ENCODE peak calls at places on chromosomes 1 and 21, in four cellular contexts. C is neural progenitor cell, F is transverse colon, A is H9. D is an unnamed sample. For H3K4me1, the result is how much of the 10 kb centered on the place peaks cover.

GRCh38 chr1:97033949-97034348 is 312.4 kb downstream of the PTBP2 start:
- DNase-seq in F (no peak), A (no peak), C (no peak), D (no peak)

GRCh38 chr1:33273402-33273801 is 17.1 kb downstream of the ZNF362 start:
- DNase-seq in F (no peak), A (no peak), C (no peak), D (no peak)

GRCh38 chr21:36589352-36589971 is 109.5 kb upstream of the SIM2 start:
- DNase-seq in C (peak), A (peak), F (peak), D (peak)

GRCh38 chr1:9322845-9323244 is 30.2 kb downstream of the SPSB1 start:
- DNase-seq in C (peak), A (no peak), F (no peak), D (no peak)

GRCh38 chr1:194366705-194367104 is 1180.3 kb upstream of the B3GALT2 start:
- DNase-seq in C (no peak), A (no peak), F (no peak), D (no peak)

GRCh38 chr1:218330043-218330623 is 15.0 kb upstream of the TGFB2 start:
- DNase-seq in F (no peak), C (peak), A (no peak), D (no peak)

GRCh38 chr1:30286241-30286983 is 437.0 kb downstream of the MATN1 start:
- DNase-seq in A (no peak), F (no peak), C (no peak), D (no peak)

GRCh38 chr1:17755120-17755519 is at the start of gene ACTL8:
- DNase-seq in A (no peak), C (no peak), F (no peak), D (no peak)

GRCh38 chr1:117852846-117853555 is 76.4 kb downstream of the GDAP2 start:
- DNase-seq in A (no peak), C (no peak), F (no peak), D (no peak)

GRCh38 chr1:150808851-150809250 is 791 bp upstream of the CTSK start:
- DNase-seq in A (no peak), F (no peak), C (no peak), D (no peak)

GRCh38 chr1:103266036-103266435 is 157.7 kb upstream of the COL11A1 start:
- DNase-seq in C (no peak), F (no peak), A (no peak), D (no peak)

GRCh38 chr1:160186246-160186645 is 4.1 kb upstream of the CASQ1 start:
- DNase-seq in A (no peak), F (no peak), C (no peak), D (no peak)

GRCh38 chr1:152622803-152623202 is at the start of gene LCE3A:
- DNase-seq in F (no peak), A (no peak), C (no peak), D (no peak)

GRCh38 chr1:33363470-33363861 is 42.6 kb upstream of the A3GALT2 start:
- DNase-seq in C (peak), F (no peak), A (no peak), D (no peak)

GRCh38 chr1:1619917-1620361 is 4.6 kb downstream of the MIB2 start:
- DNase-seq in C (no peak), A (peak), F (no peak), D (peak)

GRCh38 chr21:21412096-21412495 is 413.9 kb downstream of the NCAM2 start:
- DNase-seq in A (no peak), C (no peak), F (no peak), D (no peak)

GRCh38 chr21:14864211-14865021 is 200.4 kb downstream of the NRIP1 start:
- DNase-seq in F (peak), C (peak), A (peak), D (peak)

GRCh38 chr1:158999301-159000069 is 10.2 kb upstream of the IFI16 start:
- DNase-seq in A (peak), C (peak), F (peak), D (peak)

GRCh38 chr1:6358757-6359567 is 34.6 kb downstream of the ACOT7 start:
- DNase-seq in C (peak), F (peak), A (no peak), D (no peak)

GRCh38 chr1:33346921-33347649 is 26.2 kb upstream of the A3GALT2 start:
- DNase-seq in A (no peak), F (peak), C (no peak), D (no peak)

GRCh38 chr21:26389971-26390641 is 183.0 kb downstream of the CYYR1 start:
- DNase-seq in A (no peak), C (no peak), F (no peak), D (no peak)

GRCh38 chr21:27134513-27134912 is 167.6 kb upstream of the ADAMTS5 start:
- DNase-seq in C (no peak), A (no peak), F (no peak), D (no peak)

GRCh38 chr1:236141447-236142357 is 637 bp upstream of the GPR137B start:
- DNase-seq in C (peak), F (peak), A (peak), D (peak)

GRCh38 chr21:41653944-41654625 is 112.8 kb downstream of the RIPK4 start:
- DNase-seq in A (no peak), F (no peak), C (no peak), D (no peak)

GRCh38 chr1:110339040-110339426 is at the start of gene RBM15:
- DNase-seq in F (peak), A (peak), C (peak), D (peak)

GRCh38 chr1:223776826-223777454 is 64.6 kb downstream of the CAPN2 start:
- DNase-seq in A (no peak), C (no peak), F (no peak), D (peak)

GRCh38 chr1:184036517-184036949 is 995 bp downstream of the COLGALT2 start:
- DNase-seq in F (peak), C (peak), A (peak), D (peak)

GRCh38 chr1:918843-919242 is 4.9 kb upstream of the SAMD11 start:
- DNase-seq in C (no peak), F (no peak), A (no peak), D (no peak)

GRCh38 chr1:154971341-154971998 is 923 bp upstream of the SHC1 start:
- DNase-seq in C (no peak), A (no peak), F (peak), D (no peak)

GRCh38 chr21:45508607-45509565 is 33.4 kb downstream of the SLC19A1 start:
- DNase-seq in A (no peak), F (no peak), C (peak), D (peak)

GRCh38 chr1:156963621-156964020 is 43.2 kb downstream of the LRRC71 start:
- DNase-seq in C (no peak), A (no peak), F (no peak), D (no peak)

GRCh38 chr1:67294836-67295622 is 12.6 kb upstream of the IL12RB2 start:
- DNase-seq in F (no peak), C (no peak), A (no peak), D (no peak)

GRCh38 chr1:67304023-67304422 is 3.6 kb upstream of the IL12RB2 start:
- DNase-seq in A (no peak), F (no peak), C (no peak), D (no peak)

GRCh38 chr1:67299296-67299695 is 8.4 kb upstream of the IL12RB2 start:
- DNase-seq in F (no peak), C (no peak), A (no peak), D (no peak)

GRCh38 chr1:67300561-67300960 is 7.1 kb upstream of the IL12RB2 start:
- DNase-seq in C (no peak), F (no peak), A (no peak), D (no peak)

DNA sequence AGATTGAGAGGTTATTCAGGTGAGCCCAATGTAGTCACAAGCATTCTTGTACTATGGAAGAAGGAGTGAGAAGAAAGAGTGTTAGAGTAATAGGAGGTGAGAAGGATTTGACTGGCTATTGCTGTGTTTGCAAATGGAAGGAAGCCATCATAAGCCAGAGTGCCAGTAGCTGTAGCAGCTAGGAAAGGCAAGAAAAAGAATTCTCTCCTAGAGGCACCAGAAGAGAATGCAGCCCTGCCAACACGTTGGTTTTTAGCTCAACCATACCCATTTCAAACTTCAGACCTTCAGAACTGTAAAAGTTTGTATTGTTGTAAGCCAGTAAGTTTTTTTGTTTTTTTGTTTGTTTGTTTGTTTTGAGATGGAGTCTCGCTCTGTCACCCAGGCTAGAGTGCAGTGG is 8.9 kb upstream of the IL12RB2 start:
- DNase-seq in A (no peak), F (no peak), C (no peak), D (no peak)
- TF ChIP-seq CTCF in A (peak), F (no peak), C (peak), D (peak)

DNA sequence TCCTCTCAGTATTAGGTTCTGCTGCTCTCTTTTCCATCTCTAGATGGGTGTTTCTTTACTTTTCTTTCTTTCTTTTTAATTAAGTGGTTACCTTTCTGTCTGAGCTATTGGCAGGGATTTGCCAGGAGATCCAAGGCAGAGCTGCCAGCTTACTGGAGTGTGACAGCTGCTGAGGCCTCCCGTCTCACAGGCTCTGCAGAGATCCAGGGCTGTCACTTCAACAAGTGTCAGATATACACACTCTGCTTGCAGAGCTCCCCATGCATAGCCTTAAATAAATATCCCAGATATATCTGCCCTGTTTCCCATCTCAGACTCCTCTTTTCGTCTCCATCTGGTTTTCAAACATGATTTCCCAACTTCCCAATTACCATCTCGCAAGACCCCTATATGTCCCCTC is 124.3 kb downstream of the NOS1AP start:
- DNase-seq in C (peak), F (no peak), A (no peak), D (peak)
- H3K4me1 ChIP-seq in C (under half), F (under half), A (under half), D (under half)

GRCh38 chr1:198775606-198776005 is 136.8 kb downstream of the PTPRC start:
- DNase-seq in C (no peak), A (no peak), F (no peak), D (no peak)
- H3K27ac ChIP-seq in C (no peak), A (no peak), F (no peak), D (no peak)

DNA sequence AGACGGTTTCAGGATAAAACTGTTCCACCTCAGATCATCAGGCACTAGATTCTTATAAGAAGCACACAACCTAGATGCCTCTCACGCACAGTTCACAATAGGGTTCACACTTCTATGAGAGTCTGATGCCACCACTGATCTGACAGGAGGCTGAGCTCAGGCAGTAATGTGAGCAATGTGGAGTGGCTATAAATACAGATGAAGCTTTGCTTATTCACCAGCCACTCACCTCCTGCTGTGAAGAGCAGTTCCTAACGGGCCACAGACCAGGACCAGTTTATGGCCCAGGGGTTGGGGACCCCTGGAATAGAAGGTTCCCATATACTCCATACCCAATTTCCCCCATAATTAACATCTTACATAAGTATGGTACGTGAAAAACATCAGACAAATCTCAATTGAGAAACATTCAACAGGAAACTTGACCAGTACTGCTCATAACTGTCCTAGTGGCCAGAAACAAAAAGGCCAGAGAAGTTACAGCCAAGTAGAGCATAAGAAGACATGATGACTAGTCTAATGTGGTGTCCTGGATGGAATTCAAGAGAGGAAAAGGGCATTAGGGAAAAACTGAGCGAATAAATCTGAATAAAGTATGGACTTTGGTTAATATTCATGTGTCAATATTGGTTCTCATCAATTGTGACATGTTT is 24.7 kb upstream of the IGSF5 start:
- DNase-seq in C (no peak), F (no peak), A (no peak), D (no peak)
- TF ChIP-seq CTCF in C (no peak), F (no peak), A (peak), D (peak)

DNA sequence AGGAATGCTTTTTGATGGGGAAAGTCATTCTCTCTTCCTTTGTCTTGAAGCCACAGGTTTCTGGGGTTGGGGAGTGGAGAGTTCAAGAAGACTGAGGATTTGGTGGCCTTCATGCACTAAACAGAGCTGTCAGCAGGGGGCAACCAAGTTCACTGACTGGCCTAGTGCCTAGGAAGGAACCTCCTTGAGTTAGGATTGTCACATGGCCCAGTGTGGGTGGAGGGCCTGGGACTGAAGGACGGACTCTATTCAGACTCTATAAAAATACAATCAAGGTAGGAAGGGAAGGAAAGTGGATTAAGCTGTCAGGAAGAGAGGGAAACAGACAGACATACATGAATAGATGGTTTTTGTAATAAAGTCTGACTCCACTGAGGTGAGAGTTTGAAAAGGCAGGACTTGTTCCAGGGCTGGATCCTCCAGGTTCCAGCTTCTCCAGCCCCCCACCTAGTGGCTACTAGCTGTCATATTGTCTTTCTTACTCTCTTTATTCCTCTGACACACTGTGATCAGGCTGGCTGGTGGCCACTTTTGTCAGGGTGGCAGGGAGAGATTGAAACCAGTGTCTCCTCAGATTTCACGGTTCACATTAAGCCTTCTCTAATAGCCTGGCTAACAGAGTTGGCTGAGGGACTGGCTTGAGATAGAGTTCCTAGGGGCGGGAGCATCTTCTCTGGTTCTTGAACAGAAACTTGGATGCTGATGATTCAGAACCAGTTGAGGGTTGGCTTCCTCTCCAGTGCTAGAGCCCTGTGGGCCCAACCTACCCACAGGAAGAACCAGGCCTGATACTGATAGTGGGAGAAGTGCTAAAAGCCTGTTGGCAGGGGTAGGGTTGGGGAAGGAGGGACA is 4.1 kb upstream of the SH3BGRL3 start:
- DNase-seq in F (peak), A (peak), C (peak), D (peak)
- H3K4me1 ChIP-seq in F (under half), A (under half), C (under half), D (under half)